ENCODE peak calls at places on chromosome 1, in nine cellular contexts. F is NCI-H446, R is ELR, G is hippocampal formation, V is type B pancreatic cell, T is cardiac muscle cell, H is T-cell, A is HCT116, Z is EH. I is an unnamed sample.
A peak's percentile ranks its signal among the peaks of the same experiment; 100 is the strongest.

GRCh38 chr1:213332491-213332890 is 281.4 kb downstream of the RPS6KC1 start:
- DNase-seq in F (no peak), G (no peak), A (no peak), R (no peak), Z (no peak), V (no peak), H (no peak), T (no peak), I (no peak)

GRCh38 chr1:175881571-175881970 is 138.2 kb upstream of the TNR start:
- DNase-seq in A (no peak), R (no peak), F (no peak), V (no peak), T (no peak), Z (no peak), H (no peak), G (no peak), I (no peak)

GRCh38 chr1:24704411-24705259 is 40.6 kb upstream of the CLIC4 start:
- DNase-seq in F (no peak), G (peak; percentile 92), R (peak; percentile 83), Z (peak; percentile 68), H (no peak), V (no peak), A (no peak), T (no peak), I (no peak)

GRCh38 chr1:89198500-89199072 is at the start of gene GBP4:
- DNase-seq in H (peak; percentile 61), T (peak; percentile 14), V (no peak), R (peak; percentile 41), Z (peak; percentile 55), A (no peak), G (peak; percentile 19), F (no peak), I (no peak)

GRCh38 chr1:244049142-244049968 is 1.7 kb upstream of the ZBTB18 start:
- DNase-seq in H (peak; percentile 60), G (peak; percentile 60), A (no peak), Z (peak; percentile 50), T (peak; percentile 66), F (peak; percentile 25), V (no peak), R (peak; percentile 57), I (no peak)

GRCh38 chr1:170273556-170274501 is 128.1 kb downstream of the NTMT2 start:
- DNase-seq in Z (peak; percentile 51), A (no peak), F (no peak), T (no peak), G (no peak), H (no peak), R (no peak), V (no peak), I (no peak)

GRCh38 chr1:107692580-107693345 is 272.2 kb downstream of the VAV3 start:
- DNase-seq in A (no peak), H (no peak), F (no peak), R (no peak), Z (no peak), G (no peak), T (no peak), V (no peak), I (no peak)

GRCh38 chr1:54425152-54425584 is 19.0 kb upstream of the SSBP3 start:
- DNase-seq in R (no peak), F (no peak), Z (no peak), G (no peak), T (no peak), V (no peak), H (no peak), A (no peak), I (no peak)

GRCh38 chr1:173122958-173123852 is 72.5 kb upstream of the TNFSF18 start:
- DNase-seq in Z (peak; percentile 98), A (no peak), T (peak; percentile 18), G (peak; percentile 47), H (no peak), R (peak; percentile 93), V (no peak), F (no peak), I (peak; percentile 53)

GRCh38 chr1:3315991-3316943 is 138.2 kb upstream of the ARHGEF16 start:
- DNase-seq in Z (peak; percentile 11), R (no peak), G (no peak), F (no peak), T (no peak), H (no peak), A (no peak), V (no peak), I (no peak)

GRCh38 chr1:50308883-50309282 is 114.4 kb downstream of the DMRTA2 start:
- DNase-seq in H (no peak), R (peak; percentile 22), A (no peak), Z (peak; percentile 32), G (no peak), F (no peak), V (no peak), T (peak; percentile 85), I (no peak)

GRCh38 chr1:235067396-235068154 is 61.1 kb downstream of the TOMM20 start:
- DNase-seq in F (peak; percentile 55), G (no peak), A (peak; percentile 94), H (no peak), Z (peak; percentile 100), V (no peak), R (peak; percentile 100), T (peak; percentile 21), I (peak; percentile 96)

GRCh38 chr1:11169202-11169601 is 20.0 kb upstream of the ANGPTL7 start:
- DNase-seq in V (no peak), F (no peak), A (no peak), H (no peak), Z (no peak), T (no peak), R (no peak), G (no peak), I (no peak)

GRCh38 chr1:111850124-111850523 is 94.4 kb downstream of the DDX20 start:
- DNase-seq in A (no peak), T (no peak), Z (no peak), G (no peak), H (no peak), F (no peak), R (no peak), V (no peak), I (no peak)

GRCh38 chr1:23456226-23456625 is 27.8 kb downstream of the ASAP3 start:
- DNase-seq in V (no peak), Z (peak; percentile 41), A (no peak), H (no peak), G (no peak), F (no peak), R (peak; percentile 91), T (no peak), I (no peak)

GRCh38 chr1:204186597-204186996 is 9.7 kb downstream of the KISS1 start:
- DNase-seq in H (no peak), A (no peak), R (no peak), G (no peak), F (no peak), V (no peak), Z (no peak), T (no peak), I (no peak)

I was measured in HS-5.